ENCODE peak calls at places on chromosomes 12 and 14, in five cellular contexts. J, T, Z, I and X are unnamed samples.

GRCh38 chr14:33464563-33464962 is 486.3 kb downstream of the EGLN3 start:
- DNase-seq in J (no peak), T (no peak), I (no peak), Z (no peak), X (no peak)

GRCh38 chr12:92208613-92209121 is 63.0 kb upstream of the BTG1 start:
- DNase-seq in I (peak; percentile 81), J (no peak), Z (peak; percentile 10), T (no peak), X (peak; percentile 58)

GRCh38 chr14:77359626-77360025 is 17.3 kb downstream of the TMED8 start:
- DNase-seq in J (no peak), Z (no peak), T (no peak), I (no peak), X (no peak)

GRCh38 chr14:34911209-34912150 is 36.3 kb upstream of the BAZ1A start:
- DNase-seq in I (peak; percentile 10), J (no peak), Z (peak; percentile 62), T (no peak), X (no peak)

GRCh38 chr12:52402377-52402776 is 3.8 kb downstream of the KRT82 start:
- DNase-seq in T (no peak), J (no peak), I (no peak), Z (no peak), X (no peak)

GRCh38 chr14:21985081-21985480 is 311.5 kb upstream of the OR4E1 start:
- DNase-seq in T (no peak), J (no peak), I (no peak), Z (no peak), X (no peak)

GRCh38 chr12:123886931-123887582 is 85.6 kb downstream of the CCDC92 start:
- DNase-seq in Z (no peak), T (no peak), I (no peak), J (no peak), X (no peak)

GRCh38 chr14:64738306-64738879 is 34.2 kb downstream of the PLEKHG3 start:
- DNase-seq in T (no peak), Z (no peak), I (no peak), J (no peak), X (no peak)

GRCh38 chr12:94511506-94511905 is 51.8 kb upstream of the CEP83 start:
- DNase-seq in T (no peak), J (no peak), I (no peak), Z (no peak), X (no peak)

GRCh38 chr12:27274706-27275105 is 30.6 kb downstream of the STK38L start:
- DNase-seq in Z (no peak), J (no peak), T (no peak), I (no peak), X (no peak)

GRCh38 chr12:93366427-93366826 is 11.3 kb upstream of the NUDT4 start:
- DNase-seq in I (no peak), Z (no peak), T (no peak), J (no peak), X (no peak)